ENCODE peak calls at places on chromosomes 3 and 15, in five cellular contexts. Q is GM04504; B is hypothalamus; J is stimulated activated CD4-positive, alpha-beta T cell treated with anti-CD3 and anti-CD28 coated beads, Interleukin-4, amount 100 ng/mL, for 48 hours; G is A549. L is an unnamed sample.

GRCh38 chr3:132232231-132232792 is 84.9 kb upstream of the ACP3 start:
- DNase-seq in Q (no peak), B (no peak), J (no peak), G (no peak), L (no peak)

GRCh38 chr15:64356443-64357040 is 569 bp upstream of the CSNK1G1 start:
- DNase-seq in Q (peak), B (no peak), J (no peak), G (peak), L (no peak)

GRCh38 chr3:113454625-113455024 is 13.3 kb upstream of the CFAP44 start:
- DNase-seq in Q (no peak), B (no peak), J (no peak), G (no peak), L (no peak)

GRCh38 chr15:49887604-49888340 is 231.3 kb downstream of the ATP8B4 start:
- DNase-seq in Q (no peak), B (no peak), J (no peak), G (no peak), L (no peak)

GRCh38 chr3:66047321-66048050 is 8.8 kb upstream of the MAGI1 start:
- DNase-seq in Q (peak), B (no peak), J (no peak), G (no peak), L (no peak)

GRCh38 chr15:74725845-74726773 is 781 bp upstream of the CYP1A1 start:
- DNase-seq in Q (no peak), B (no peak), J (peak), G (peak), L (no peak)

GRCh38 chr15:34964277-34964676 is 5.3 kb downstream of the AQR start:
- DNase-seq in Q (no peak), B (no peak), J (no peak), G (no peak), L (no peak)

GRCh38 chr3:49108346-49108745 is 3.8 kb upstream of the QARS1 start:
- DNase-seq in Q (no peak), B (no peak), J (no peak), G (no peak), L (no peak)

GRCh38 chr3:49120438-49121135 is at the start of gene USP19:
- DNase-seq in Q (peak), B (peak), J (peak), G (peak), L (peak)

GRCh38 chr3:193016437-193016887 is 98.8 kb upstream of the MB21D2 start:
- DNase-seq in Q (no peak), B (no peak), J (no peak), G (no peak), L (peak)